ENCODE peak calls at places on chromosomes 16 and 17, in ten cellular contexts. P is dermis microvascular lymphatic vessel endothelial cell, Y is KG1, Q is NCI-H69, I is HuH-7.5, Z is GOT3, V is BJ, X is iris pigment epithelial cell, M is cerebellum, D is T-cell. H is an unnamed sample.

GRCh38 chr17:44363613-44364159 is at the start of gene FAM171A2:
- DNase-seq in Y (peak; percentile 58), V (no peak), P (no peak), M (peak; percentile 86), I (peak; percentile 76), D (peak; percentile 58), X (peak; percentile 40), Q (peak; percentile 87), Z (peak; percentile 26), H (no peak)

GRCh38 chr17:12727076-12727750 is 61.5 kb downstream of the MYOCD start:
- DNase-seq in I (no peak), Y (no peak), Q (no peak), V (peak; percentile 36), M (no peak), X (no peak), Z (no peak), D (no peak), P (no peak), H (no peak)

GRCh38 chr16:1977875-1978268 is 3.4 kb downstream of the NOXO1 start:
- DNase-seq in V (no peak), D (no peak), X (no peak), Z (no peak), Y (no peak), P (no peak), M (no peak), I (no peak), Q (no peak), H (no peak)

GRCh38 chr17:28928061-28928460 is 23.3 kb downstream of the PHF12 start:
- DNase-seq in Y (no peak), X (peak; percentile 77), Z (no peak), Q (no peak), V (no peak), I (no peak), D (no peak), P (no peak), M (no peak), H (no peak)

GRCh38 chr16:62889097-62889496 is 852.9 kb upstream of the CDH8 start:
- DNase-seq in V (no peak), M (no peak), X (no peak), I (no peak), Z (no peak), Y (no peak), Q (no peak), D (no peak), P (no peak), H (no peak)

GRCh38 chr17:5921919-5922318 is 148.3 kb upstream of the WSCD1 start:
- DNase-seq in P (no peak), Z (no peak), Y (no peak), Q (no peak), M (no peak), V (no peak), D (no peak), X (peak; percentile 10), I (no peak), H (no peak)

GRCh38 chr16:82584553-82585152 is 42.1 kb upstream of the CDH13 start:
- DNase-seq in X (no peak), I (no peak), Q (no peak), Y (no peak), D (no peak), Z (no peak), V (no peak), P (no peak), M (no peak), H (no peak)

GRCh38 chr17:69525920-69526841 is 111.7 kb downstream of the MAP2K6 start:
- DNase-seq in I (peak; percentile 14), M (peak; percentile 47), Z (no peak), Q (peak; percentile 44), Y (no peak), V (no peak), P (peak; percentile 57), D (no peak), X (peak; percentile 70), H (no peak)

GRCh38 chr17:47955497-47956461 is 1.9 kb downstream of the PRR15L start:
- DNase-seq in V (no peak), I (no peak), Q (peak; percentile 90), X (no peak), Z (no peak), Y (no peak), M (no peak), D (no peak), P (no peak), H (no peak)

GRCh38 chr17:8315740-8316217 is 5.7 kb downstream of the ARHGEF15 start:
- DNase-seq in Z (no peak), X (no peak), P (no peak), Q (no peak), D (no peak), V (no peak), M (no peak), I (no peak), Y (no peak), H (no peak)

GRCh38 chr16:76335187-76335974 is 58.2 kb downstream of the CNTNAP4 start:
- DNase-seq in X (no peak), D (no peak), Y (no peak), P (no peak), M (peak; percentile 21), Q (no peak), V (no peak), I (no peak), Z (no peak), H (no peak)

GRCh38 chr17:49715221-49715620 is 7.5 kb upstream of the SLC35B1 start:
- DNase-seq in Z (no peak), Y (no peak), M (no peak), I (no peak), V (no peak), X (no peak), Q (no peak), P (no peak), D (peak; percentile 24), H (no peak)

GRCh38 chr16:67444259-67445125 is 13.6 kb downstream of the HSD11B2 start:
- DNase-seq in I (no peak), V (no peak), P (no peak), M (no peak), Q (peak; percentile 73), X (peak; percentile 13), D (no peak), Y (no peak), Z (no peak), H (no peak)

H was measured in DMS 273 treated with DMSO at 0.1 percent for 48 hours.